ENCODE peak calls at places on chromosomes 7 and 10, in nine cellular contexts. B is body of pancreas, H is IMR-90, U is ovary, V is sigmoid colon, G is transverse colon, Z is endothelial cell of umbilical vein, F is upper lobe of left lung, P is lower leg skin. O is an unnamed sample.

GRCh38 chr7:2003931-2004812 is 228.6 kb downstream of the MAD1L1 start:
- DNase-seq in V (peak), F (peak), G (no peak), B (no peak), P (peak), Z (no peak), U (peak), H (no peak), O (peak)

GRCh38 chr10:42872865-42873435 is 90.4 kb downstream of the BMS1 start:
- DNase-seq in G (no peak), F (peak), V (no peak), P (no peak), H (no peak), Z (no peak), B (no peak), U (no peak), O (no peak)

GRCh38 chr10:78648256-78648860 is 420.4 kb upstream of the ZMIZ1 start:
- DNase-seq in F (no peak), B (no peak), V (no peak), U (no peak), P (no peak), H (peak), Z (no peak), G (no peak), O (no peak)

GRCh38 chr7:100219271-100219737 is 445 bp upstream of the PVRIG start:
- DNase-seq in G (no peak), U (no peak), Z (no peak), P (no peak), B (no peak), V (peak), F (no peak), H (no peak), O (peak)

GRCh38 chr7:110621289-110621688 is 469.6 kb upstream of the LRRN3 start:
- DNase-seq in Z (no peak), P (no peak), H (no peak), G (no peak), U (no peak), B (peak), F (no peak), V (no peak), O (no peak)

GRCh38 chr7:23105086-23105643 is 420 bp upstream of the KLHL7 start:
- DNase-seq in G (no peak), P (no peak), F (no peak), H (no peak), Z (no peak), B (no peak), U (no peak), V (no peak), O (no peak)

GRCh38 chr10:62759599-62760175 is 44.8 kb upstream of the ADO start:
- DNase-seq in G (no peak), P (no peak), B (no peak), Z (peak), H (no peak), V (no peak), F (no peak), U (no peak), O (no peak)

GRCh38 chr10:118809372-118809695 is 54.6 kb upstream of the CACUL1 start:
- DNase-seq in Z (no peak), H (no peak), F (no peak), B (no peak), P (peak), G (no peak), V (no peak), U (no peak), O (no peak)

GRCh38 chr7:155702616-155703015 is 58.2 kb downstream of the RBM33 start:
- DNase-seq in Z (peak), U (no peak), F (no peak), P (no peak), G (no peak), V (no peak), H (peak), B (no peak), O (no peak)

GRCh38 chr7:126685018-126685573 is 567.6 kb downstream of the GRM8 start:
- DNase-seq in P (no peak), Z (no peak), H (no peak), V (no peak), B (no peak), F (peak), U (no peak), G (no peak), O (no peak)

GRCh38 chr10:35422236-35422635 is 85.9 kb downstream of the CCNY start:
- DNase-seq in B (no peak), V (no peak), H (peak), F (no peak), G (no peak), U (no peak), Z (peak), P (no peak), O (no peak)

GRCh38 chr10:123331438-123331837 is 177.2 kb downstream of the BUB3 start:
- DNase-seq in U (no peak), Z (no peak), F (no peak), H (peak), B (no peak), V (no peak), P (no peak), G (no peak), O (no peak)

GRCh38 chr10:101779544-101780186 is 3.6 kb downstream of the NPM3 start:
- DNase-seq in V (peak), B (peak), F (peak), G (peak), P (peak), U (peak), Z (peak), H (peak), O (peak)

GRCh38 chr10:37067576-37067975 is 57.8 kb upstream of the ANKRD30A start:
- DNase-seq in B (no peak), P (no peak), Z (no peak), G (no peak), U (no peak), H (no peak), F (no peak), V (no peak), O (no peak)

GRCh38 chr10:100370976-100371706 is 24.1 kb downstream of the SCD start:
- DNase-seq in G (peak), F (peak), U (peak), B (peak), H (peak), P (peak), V (peak), Z (peak), O (peak)

GRCh38 chr7:64612452-64612851 is 49.6 kb upstream of the ZNF680 start:
- DNase-seq in F (no peak), B (peak), P (no peak), G (no peak), H (no peak), Z (no peak), V (no peak), U (no peak), O (no peak)

GRCh38 chr10:99370993-99371392 is 41.8 kb downstream of the CNNM1 start:
- DNase-seq in B (no peak), P (no peak), H (peak), V (no peak), G (no peak), Z (peak), F (no peak), U (no peak), O (no peak)

GRCh38 chr10:77163670-77164348 is 473.8 kb downstream of the KCNMA1 start:
- DNase-seq in U (no peak), F (no peak), G (peak), H (peak), Z (peak), V (peak), P (peak), B (no peak), O (no peak)

GRCh38 chr10:1521741-1522140 is 215.6 kb downstream of the ADARB2 start:
- DNase-seq in V (no peak), P (peak), G (no peak), B (no peak), H (no peak), Z (no peak), F (no peak), U (no peak), O (no peak)

GRCh38 chr7:97819161-97819560 is 53.0 kb downstream of the ASNS start:
- DNase-seq in U (no peak), B (no peak), G (no peak), H (no peak), P (no peak), V (no peak), F (no peak), Z (no peak), O (no peak)

GRCh38 chr7:37445800-37446199 is 2.9 kb downstream of the ELMO1 start:
- DNase-seq in F (no peak), G (no peak), V (no peak), P (no peak), Z (no peak), B (no peak), U (no peak), H (no peak), O (no peak)

GRCh38 chr7:13992621-13992982 is 3.1 kb upstream of the ETV1 start:
- DNase-seq in F (no peak), U (no peak), H (no peak), B (no peak), Z (no peak), P (no peak), V (no peak), G (no peak), O (no peak)

DNA sequence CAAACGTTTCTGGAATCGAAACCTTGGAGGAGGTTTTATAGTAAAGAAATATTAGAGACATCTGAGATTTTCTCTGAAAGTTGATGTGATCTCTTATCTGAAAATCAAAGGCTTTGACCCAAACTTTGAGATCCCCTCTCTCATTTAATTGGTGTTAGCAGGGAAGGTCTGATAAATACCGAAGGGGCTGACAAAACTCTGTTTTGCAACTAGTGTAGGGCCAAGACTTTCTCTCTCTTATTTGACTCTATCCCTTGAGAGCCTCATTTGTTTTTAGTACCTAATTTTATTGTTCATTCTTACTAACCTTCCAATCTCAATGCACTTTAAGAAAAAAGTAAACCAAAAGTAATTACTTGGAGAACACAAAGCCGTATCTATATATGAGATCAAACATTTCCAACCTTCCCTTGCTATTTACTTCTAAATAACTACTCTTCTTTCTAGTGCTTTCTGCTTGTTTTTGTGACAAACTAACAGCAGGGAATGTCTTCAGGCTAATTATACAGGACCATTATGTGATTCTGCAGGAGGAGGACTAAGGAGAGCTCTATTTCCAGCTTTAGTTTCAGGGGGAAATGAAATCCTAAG is 33.4 kb upstream of the NPVF start:
- DNase-seq in F (no peak), G (no peak), B (no peak), V (no peak), P (no peak), H (no peak), Z (no peak), U (no peak), O (no peak)
- H3K4me3 ChIP-seq in F (no peak), G (no peak), B (no peak), V (peak), P (no peak), H (no peak), Z (no peak), U (no peak), O (no peak)

GRCh38 chr7:93147358-93147757 is 827 bp downstream of the SAMD9L start:
- DNase-seq in F (no peak), H (peak), V (peak), B (no peak), Z (peak), G (peak), U (no peak), P (peak), O (peak)
- TF ChIP-seq POLR2A in F (no peak), H (no peak), V (no peak), B (no peak), Z (no peak), G (no peak), U (no peak), P (no peak), O (no peak)

DNA sequence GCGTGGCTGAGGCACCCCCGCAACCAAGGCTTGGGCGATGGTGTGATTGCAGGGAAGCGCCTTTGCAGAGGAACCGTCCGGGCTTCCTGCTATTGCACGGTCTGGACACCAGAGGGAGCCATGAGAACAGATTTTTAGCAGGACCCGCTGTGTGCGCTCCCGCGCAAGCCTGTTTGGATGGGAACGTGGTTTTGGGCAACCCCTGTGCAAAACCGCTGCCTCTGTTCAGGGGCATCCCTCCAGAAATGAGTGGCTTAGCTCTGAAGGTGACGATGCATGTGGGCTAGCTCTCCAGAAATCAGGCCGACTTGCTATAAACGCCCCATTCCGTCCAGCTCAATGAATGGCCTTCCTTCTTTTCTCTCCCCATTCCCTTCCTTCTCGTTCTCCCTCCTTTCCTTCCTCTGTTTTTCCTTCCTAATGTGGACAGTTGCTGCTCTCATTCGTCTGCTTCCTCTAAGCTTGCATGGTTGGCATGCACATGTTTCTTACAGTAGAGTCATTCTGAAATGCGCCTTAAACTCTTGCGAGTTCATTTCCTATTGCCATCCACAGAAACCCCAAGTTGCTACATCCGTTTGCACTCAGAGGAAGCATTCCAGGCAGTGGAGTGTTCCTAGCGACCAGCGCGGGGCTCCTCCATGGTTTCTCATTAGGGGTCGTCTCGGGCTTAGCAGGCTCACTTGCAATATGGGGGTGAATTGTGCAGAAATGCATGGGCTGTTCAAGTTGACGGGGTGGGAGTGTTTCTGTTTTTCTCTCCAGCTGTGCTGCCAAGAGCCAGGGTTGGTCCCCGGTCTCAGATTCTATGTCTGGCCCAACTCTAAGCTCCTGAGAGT is 302.5 kb upstream of the GALNT17 start:
- DNase-seq in F (peak), U (peak), H (peak), G (peak), Z (peak), P (peak), V (peak), B (peak), O (peak)
- H3K4me3 ChIP-seq in F (peak), U (no peak), H (no peak), G (no peak), Z (no peak), P (no peak), V (peak), B (no peak), O (peak)

GRCh38 chr10:20248309-20248708 is 432.1 kb downstream of the PLXDC2 start:
- DNase-seq in H (no peak), Z (no peak), G (no peak), V (no peak), F (no peak), B (no peak), U (no peak), P (no peak), O (no peak)

DNA sequence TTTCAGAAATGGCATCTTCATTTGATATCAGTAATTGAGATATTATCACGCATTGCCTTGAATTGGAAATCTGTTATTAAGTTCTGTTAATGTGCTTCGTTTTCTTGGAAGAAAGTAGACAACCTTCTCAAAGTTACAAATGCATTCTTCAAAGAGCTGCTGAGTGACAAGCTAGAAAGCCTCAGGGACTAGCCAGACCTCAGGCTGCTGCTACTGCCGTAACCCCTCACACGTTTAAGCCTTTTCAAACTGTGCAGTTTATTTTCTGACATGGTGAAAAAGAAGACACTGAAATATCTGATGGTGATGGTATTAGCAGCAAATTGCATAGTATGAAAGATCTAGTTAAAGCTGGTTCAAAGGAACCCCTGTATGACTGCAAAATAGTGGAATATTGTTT is 431.6 kb downstream of the PLXDC2 start:
- DNase-seq in F (no peak), B (no peak), V (no peak), G (no peak), Z (no peak), U (no peak), H (no peak), P (no peak), O (no peak)
- TF ChIP-seq POLR2A in F (no peak), B (no peak), V (no peak), G (no peak), Z (no peak), U (no peak), H (no peak), P (no peak), O (no peak)

GRCh38 chr10:132904169-132904813 is 38.1 kb downstream of the CFAP46 start:
- DNase-seq in V (peak), B (peak), P (no peak), G (no peak), U (peak), H (peak), Z (peak), F (peak), O (peak)
- H3K4me3 ChIP-seq in V (no peak), B (no peak), P (no peak), G (no peak), U (no peak), H (no peak), Z (no peak), F (no peak), O (no peak)

GRCh38 chr7:150432915-150433892 is 17.2 kb upstream of the GIMAP8 start:
- DNase-seq in U (no peak), V (no peak), P (peak), B (no peak), H (no peak), F (no peak), G (peak), Z (no peak), O (no peak)
- TF ChIP-seq POLR2A in U (no peak), V (no peak), P (no peak), B (no peak), H (no peak), F (no peak), G (no peak), Z (no peak), O (no peak)

GRCh38 chr7:122887198-122887597 is 938 bp upstream of the CADPS2 start:
- DNase-seq in Z (peak), V (peak), B (peak), U (peak), H (peak), G (peak), F (peak), P (peak), O (peak)
- H3K4me3 ChIP-seq in Z (peak), V (peak), B (peak), U (peak), H (no peak), G (peak), F (peak), P (no peak), O (peak)

GRCh38 chr7:27590421-27590820 is 72.3 kb downstream of the HIBADH start:
- DNase-seq in Z (no peak), V (no peak), B (no peak), G (no peak), P (no peak), H (peak), F (no peak), U (no peak), O (no peak)
- TF ChIP-seq POLR2A in Z (no peak), V (no peak), B (no peak), G (no peak), P (no peak), H (no peak), F (no peak), U (no peak), O (no peak)

O was measured in spleen.